ENCODE peak calls at places on chromosome 20, in eight cellular contexts. One of them, this sample, is unnamed.

GRCh38 chr20:40265872-40266533 is 423.0 kb downstream of the MAFB start:
- DNase-seq in lower lobe of right lung: no peak
- DNase-seq in activated B cell treated with CpG ODN at 0.5 μM for 24 hours: no peak
- DNase-seq in endothelial cell of umbilical vein: peak
- DNase-seq in fibroblast of mammary gland: peak
- DNase-seq in nephron progenitor cell: no peak
- DNase-seq in BE2C: peak
- DNase-seq in keratinocyte: no peak
- DNase-seq in this sample: peak

GRCh38 chr20:58515240-58516212 is at the start of gene APCDD1L:
- DNase-seq in lower lobe of right lung: no peak
- DNase-seq in activated B cell treated with CpG ODN at 0.5 μM for 24 hours: no peak
- DNase-seq in endothelial cell of umbilical vein: no peak
- DNase-seq in fibroblast of mammary gland: peak
- DNase-seq in nephron progenitor cell: peak
- DNase-seq in BE2C: no peak
- DNase-seq in keratinocyte: no peak
- DNase-seq in this sample: no peak

GRCh38 chr20:24827603-24828295 is 121.3 kb upstream of the CST7 start:
- DNase-seq in lower lobe of right lung: no peak
- DNase-seq in activated B cell treated with CpG ODN at 0.5 μM for 24 hours: no peak
- DNase-seq in endothelial cell of umbilical vein: no peak
- DNase-seq in fibroblast of mammary gland: no peak
- DNase-seq in nephron progenitor cell: no peak
- DNase-seq in BE2C: no peak
- DNase-seq in keratinocyte: no peak
- DNase-seq in this sample: no peak

GRCh38 chr20:20076297-20077065 is 24.1 kb downstream of the CFAP61 start:
- DNase-seq in lower lobe of right lung: no peak
- DNase-seq in activated B cell treated with CpG ODN at 0.5 μM for 24 hours: no peak
- DNase-seq in endothelial cell of umbilical vein: no peak
- DNase-seq in fibroblast of mammary gland: peak
- DNase-seq in nephron progenitor cell: no peak
- DNase-seq in BE2C: no peak
- DNase-seq in keratinocyte: no peak
- DNase-seq in this sample: peak

GRCh38 chr20:13260620-13261279 is 39.7 kb downstream of the ISM1 start:
- DNase-seq in lower lobe of right lung: no peak
- DNase-seq in activated B cell treated with CpG ODN at 0.5 μM for 24 hours: no peak
- DNase-seq in endothelial cell of umbilical vein: no peak
- DNase-seq in fibroblast of mammary gland: no peak
- DNase-seq in nephron progenitor cell: no peak
- DNase-seq in BE2C: no peak
- DNase-seq in keratinocyte: no peak
- DNase-seq in this sample: no peak

GRCh38 chr20:53708129-53708968 is 114.7 kb upstream of the ZNF217 start:
- DNase-seq in lower lobe of right lung: no peak
- DNase-seq in activated B cell treated with CpG ODN at 0.5 μM for 24 hours: no peak
- DNase-seq in endothelial cell of umbilical vein: no peak
- DNase-seq in fibroblast of mammary gland: peak
- DNase-seq in nephron progenitor cell: no peak
- DNase-seq in BE2C: no peak
- DNase-seq in keratinocyte: no peak
- DNase-seq in this sample: peak

GRCh38 chr20:33893314-33893713 is 82.2 kb downstream of the CHMP4B start:
- DNase-seq in lower lobe of right lung: no peak
- DNase-seq in activated B cell treated with CpG ODN at 0.5 μM for 24 hours: no peak
- DNase-seq in endothelial cell of umbilical vein: no peak
- DNase-seq in fibroblast of mammary gland: peak
- DNase-seq in nephron progenitor cell: no peak
- DNase-seq in BE2C: no peak
- DNase-seq in keratinocyte: no peak
- DNase-seq in this sample: no peak

GRCh38 chr20:44805991-44806729 is 4.2 kb downstream of the RIMS4 start:
- DNase-seq in lower lobe of right lung: peak
- DNase-seq in activated B cell treated with CpG ODN at 0.5 μM for 24 hours: no peak
- DNase-seq in endothelial cell of umbilical vein: no peak
- DNase-seq in fibroblast of mammary gland: peak
- DNase-seq in nephron progenitor cell: peak
- DNase-seq in BE2C: peak
- DNase-seq in keratinocyte: no peak
- DNase-seq in this sample: no peak

GRCh38 chr20:5592165-5592564 is 158.0 kb upstream of the SHLD1 start:
- DNase-seq in lower lobe of right lung: no peak
- DNase-seq in activated B cell treated with CpG ODN at 0.5 μM for 24 hours: no peak
- DNase-seq in endothelial cell of umbilical vein: no peak
- DNase-seq in fibroblast of mammary gland: no peak
- DNase-seq in nephron progenitor cell: no peak
- DNase-seq in BE2C: no peak
- DNase-seq in keratinocyte: no peak
- DNase-seq in this sample: no peak

GRCh38 chr20:59743767-59744485 is 139.6 kb downstream of the PHACTR3 start:
- DNase-seq in lower lobe of right lung: no peak
- DNase-seq in activated B cell treated with CpG ODN at 0.5 μM for 24 hours: no peak
- DNase-seq in endothelial cell of umbilical vein: no peak
- DNase-seq in fibroblast of mammary gland: no peak
- DNase-seq in nephron progenitor cell: no peak
- DNase-seq in BE2C: peak
- DNase-seq in keratinocyte: no peak
- DNase-seq in this sample: peak
- TF ChIP-seq CTCF in lower lobe of right lung: no peak
- TF ChIP-seq CTCF in activated B cell treated with CpG ODN at 0.5 μM for 24 hours: no peak
- TF ChIP-seq CTCF in endothelial cell of umbilical vein: no peak
- TF ChIP-seq CTCF in fibroblast of mammary gland: no peak
- TF ChIP-seq CTCF in nephron progenitor cell: no peak
- TF ChIP-seq CTCF in BE2C: no peak
- TF ChIP-seq CTCF in keratinocyte: no peak
- TF ChIP-seq CTCF in this sample: peak

GRCh38 chr20:9617940-9618339 is 103.5 kb downstream of the LAMP5 start:
- DNase-seq in lower lobe of right lung: no peak
- DNase-seq in activated B cell treated with CpG ODN at 0.5 μM for 24 hours: no peak
- DNase-seq in endothelial cell of umbilical vein: no peak
- DNase-seq in fibroblast of mammary gland: peak
- DNase-seq in nephron progenitor cell: peak
- DNase-seq in BE2C: peak
- DNase-seq in keratinocyte: no peak
- DNase-seq in this sample: peak
- TF ChIP-seq CTCF in lower lobe of right lung: peak
- TF ChIP-seq CTCF in activated B cell treated with CpG ODN at 0.5 μM for 24 hours: no peak
- TF ChIP-seq CTCF in endothelial cell of umbilical vein: no peak
- TF ChIP-seq CTCF in fibroblast of mammary gland: peak
- TF ChIP-seq CTCF in nephron progenitor cell: peak
- TF ChIP-seq CTCF in BE2C: peak
- TF ChIP-seq CTCF in keratinocyte: peak
- TF ChIP-seq CTCF in this sample: peak

DNA sequence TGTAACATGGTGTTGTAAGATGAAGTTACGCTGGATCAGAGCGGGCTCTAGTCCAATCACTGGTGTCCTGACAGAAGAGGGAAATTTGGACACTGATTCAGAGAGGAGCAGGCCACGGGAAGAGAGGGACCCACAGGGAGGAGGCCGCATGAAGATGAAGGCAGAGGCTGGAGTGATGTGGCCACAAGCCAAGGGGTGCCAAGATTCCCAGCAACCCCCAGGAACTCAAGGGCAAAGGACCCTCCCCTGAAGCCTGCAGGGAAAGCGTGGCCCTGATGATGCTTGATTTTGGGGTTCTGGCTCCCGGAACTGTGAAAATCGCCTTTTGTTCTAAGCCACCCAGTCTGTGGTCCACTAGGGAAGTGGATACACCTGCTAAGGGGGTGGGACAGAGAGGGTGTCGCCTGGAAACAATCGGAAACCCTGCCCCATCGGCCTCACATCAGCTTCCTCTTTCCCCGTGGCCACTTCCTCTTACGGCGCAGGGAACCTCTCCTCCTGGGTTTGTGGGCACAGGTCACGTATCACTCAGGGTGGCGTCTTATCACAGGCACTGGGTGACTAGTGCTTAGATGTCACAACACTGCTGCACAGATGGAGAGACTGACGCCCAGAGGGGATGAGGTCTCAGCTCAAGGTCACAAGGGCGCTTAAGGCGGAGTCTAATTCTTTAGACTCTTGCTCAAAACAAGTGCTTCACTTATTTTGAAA is 58.0 kb downstream of the SULF2 start:
- DNase-seq in lower lobe of right lung: peak
- DNase-seq in activated B cell treated with CpG ODN at 0.5 μM for 24 hours: peak
- DNase-seq in endothelial cell of umbilical vein: no peak
- DNase-seq in fibroblast of mammary gland: no peak
- DNase-seq in nephron progenitor cell: no peak
- DNase-seq in BE2C: no peak
- DNase-seq in keratinocyte: no peak
- DNase-seq in this sample: peak
- TF ChIP-seq CTCF in lower lobe of right lung: no peak
- TF ChIP-seq CTCF in activated B cell treated with CpG ODN at 0.5 μM for 24 hours: no peak
- TF ChIP-seq CTCF in endothelial cell of umbilical vein: no peak
- TF ChIP-seq CTCF in fibroblast of mammary gland: no peak
- TF ChIP-seq CTCF in nephron progenitor cell: no peak
- TF ChIP-seq CTCF in BE2C: no peak
- TF ChIP-seq CTCF in keratinocyte: no peak
- TF ChIP-seq CTCF in this sample: no peak

DNA sequence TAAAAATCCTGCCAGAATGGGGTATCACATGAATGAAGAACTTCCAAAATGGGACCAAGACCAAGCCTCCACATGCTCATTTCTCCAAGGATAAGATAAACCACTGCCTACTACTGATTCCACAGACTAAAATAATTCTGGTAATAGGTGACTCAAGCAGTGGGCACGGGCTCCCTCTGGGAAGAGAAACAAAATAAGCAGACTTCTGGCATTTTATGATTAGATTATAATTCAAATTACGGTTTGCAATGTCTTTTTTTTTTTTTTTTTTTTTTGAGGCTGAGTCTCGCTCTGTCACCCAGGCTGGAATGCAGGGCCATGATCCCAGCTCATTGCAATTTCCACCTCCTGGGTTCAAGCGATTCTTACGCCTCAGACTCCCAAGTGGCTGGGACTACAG is 16.0 kb downstream of the UQCC1 start:
- DNase-seq in lower lobe of right lung: no peak
- DNase-seq in activated B cell treated with CpG ODN at 0.5 μM for 24 hours: no peak
- DNase-seq in endothelial cell of umbilical vein: peak
- DNase-seq in fibroblast of mammary gland: peak
- DNase-seq in nephron progenitor cell: no peak
- DNase-seq in BE2C: peak
- DNase-seq in keratinocyte: no peak
- DNase-seq in this sample: no peak
- TF ChIP-seq CTCF in lower lobe of right lung: no peak
- TF ChIP-seq CTCF in activated B cell treated with CpG ODN at 0.5 μM for 24 hours: no peak
- TF ChIP-seq CTCF in endothelial cell of umbilical vein: no peak
- TF ChIP-seq CTCF in fibroblast of mammary gland: peak
- TF ChIP-seq CTCF in nephron progenitor cell: no peak
- TF ChIP-seq CTCF in BE2C: no peak
- TF ChIP-seq CTCF in keratinocyte: no peak
- TF ChIP-seq CTCF in this sample: no peak

DNA sequence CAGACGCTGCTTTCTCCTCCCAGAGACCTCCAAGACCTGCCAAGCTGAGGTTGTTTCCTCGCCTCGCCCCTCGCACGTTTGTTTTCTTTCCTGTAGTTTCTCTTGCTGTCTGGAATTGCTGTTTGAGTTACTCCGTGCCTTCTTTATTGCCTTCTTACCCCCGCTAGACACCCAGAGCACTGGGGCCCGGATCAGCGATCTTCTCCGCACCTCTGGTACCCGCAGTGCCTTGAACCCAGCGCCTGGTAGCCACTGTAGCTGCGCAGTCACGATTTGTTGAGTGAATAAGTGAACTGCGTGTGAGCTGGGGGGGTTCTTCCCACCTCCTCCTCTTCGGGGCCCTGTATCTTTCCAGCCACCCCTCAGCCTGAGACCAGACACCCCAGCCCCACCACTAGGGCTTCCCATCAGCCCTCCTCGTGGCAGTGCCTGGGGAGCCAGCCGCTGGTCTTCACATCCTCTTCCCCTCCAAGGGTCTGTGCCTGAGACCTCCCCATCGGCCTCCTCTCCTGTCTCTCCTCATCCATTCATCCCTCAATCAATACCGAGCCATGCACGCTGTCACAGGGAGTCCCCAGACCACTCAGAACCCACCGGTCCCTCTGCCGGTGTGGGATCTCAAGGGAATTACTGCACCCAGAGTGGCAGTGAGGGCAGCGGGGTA is 849 bp upstream of the BMP7 start:
- DNase-seq in lower lobe of right lung: no peak
- DNase-seq in activated B cell treated with CpG ODN at 0.5 μM for 24 hours: no peak
- DNase-seq in endothelial cell of umbilical vein: no peak
- DNase-seq in fibroblast of mammary gland: no peak
- DNase-seq in nephron progenitor cell: no peak
- DNase-seq in BE2C: no peak
- DNase-seq in keratinocyte: no peak
- DNase-seq in this sample: no peak
- TF ChIP-seq CTCF in lower lobe of right lung: no peak
- TF ChIP-seq CTCF in activated B cell treated with CpG ODN at 0.5 μM for 24 hours: no peak
- TF ChIP-seq CTCF in endothelial cell of umbilical vein: no peak
- TF ChIP-seq CTCF in fibroblast of mammary gland: no peak
- TF ChIP-seq CTCF in nephron progenitor cell: no peak
- TF ChIP-seq CTCF in BE2C: no peak
- TF ChIP-seq CTCF in keratinocyte: no peak
- TF ChIP-seq CTCF in this sample: no peak

This sample was measured in NB4.